ENCODE peak calls at places on chromosomes 1 and 21, in five cellular contexts. One of them, this sample, is unnamed.

GRCh38 chr1:183913556-183913955 is 108.6 kb downstream of the RGL1 start:
- DNase-seq in A549: no peak
- DNase-seq in NAMALWA: no peak
- DNase-seq in colonic mucosa: no peak
- DNase-seq in stimulated activated CD4-positive, alpha-beta T cell treated with anti-CD3 and anti-CD28 coated beads, Interleukin-15, amount 100 ng/mL, for 1 hour: no peak
- DNase-seq in this sample: no peak

GRCh38 chr1:94093996-94094395 is 27.0 kb downstream of the ABCA4 start:
- DNase-seq in A549: no peak
- DNase-seq in NAMALWA: no peak
- DNase-seq in colonic mucosa: no peak
- DNase-seq in stimulated activated CD4-positive, alpha-beta T cell treated with anti-CD3 and anti-CD28 coated beads, Interleukin-15, amount 100 ng/mL, for 1 hour: no peak
- DNase-seq in this sample: no peak

GRCh38 chr1:84669831-84670230 is 20.4 kb downstream of the SSX2IP start:
- DNase-seq in A549: no peak
- DNase-seq in NAMALWA: no peak
- DNase-seq in colonic mucosa: no peak
- DNase-seq in stimulated activated CD4-positive, alpha-beta T cell treated with anti-CD3 and anti-CD28 coated beads, Interleukin-15, amount 100 ng/mL, for 1 hour: no peak
- DNase-seq in this sample: no peak

GRCh38 chr1:50523548-50523947 is 100.3 kb upstream of the DMRTA2 start:
- DNase-seq in A549: no peak
- DNase-seq in NAMALWA: no peak
- DNase-seq in colonic mucosa: no peak
- DNase-seq in stimulated activated CD4-positive, alpha-beta T cell treated with anti-CD3 and anti-CD28 coated beads, Interleukin-15, amount 100 ng/mL, for 1 hour: no peak
- DNase-seq in this sample: no peak

GRCh38 chr1:226643701-226644540 is 95.2 kb downstream of the ITPKB start:
- DNase-seq in A549: no peak
- DNase-seq in NAMALWA: peak; percentile 64
- DNase-seq in colonic mucosa: no peak
- DNase-seq in stimulated activated CD4-positive, alpha-beta T cell treated with anti-CD3 and anti-CD28 coated beads, Interleukin-15, amount 100 ng/mL, for 1 hour: no peak
- DNase-seq in this sample: no peak

GRCh38 chr1:228882785-228883450 is 147.6 kb downstream of the RHOU start:
- DNase-seq in A549: no peak
- DNase-seq in NAMALWA: no peak
- DNase-seq in colonic mucosa: no peak
- DNase-seq in stimulated activated CD4-positive, alpha-beta T cell treated with anti-CD3 and anti-CD28 coated beads, Interleukin-15, amount 100 ng/mL, for 1 hour: no peak
- DNase-seq in this sample: no peak

GRCh38 chr1:181981821-181982220 is 79.7 kb downstream of the ZNF648 start:
- DNase-seq in A549: no peak
- DNase-seq in NAMALWA: no peak
- DNase-seq in colonic mucosa: no peak
- DNase-seq in stimulated activated CD4-positive, alpha-beta T cell treated with anti-CD3 and anti-CD28 coated beads, Interleukin-15, amount 100 ng/mL, for 1 hour: no peak
- DNase-seq in this sample: no peak

GRCh38 chr1:74964508-74964907 is 169.7 kb upstream of the LHX8 start:
- DNase-seq in A549: no peak
- DNase-seq in NAMALWA: peak; percentile 13
- DNase-seq in colonic mucosa: no peak
- DNase-seq in stimulated activated CD4-positive, alpha-beta T cell treated with anti-CD3 and anti-CD28 coated beads, Interleukin-15, amount 100 ng/mL, for 1 hour: no peak
- DNase-seq in this sample: no peak

GRCh38 chr1:211734791-211735190 is 59.4 kb upstream of the NEK2 start:
- DNase-seq in A549: no peak
- DNase-seq in NAMALWA: no peak
- DNase-seq in colonic mucosa: peak; percentile 77
- DNase-seq in stimulated activated CD4-positive, alpha-beta T cell treated with anti-CD3 and anti-CD28 coated beads, Interleukin-15, amount 100 ng/mL, for 1 hour: no peak
- DNase-seq in this sample: no peak

GRCh38 chr1:212916395-212917133 is 33.8 kb upstream of the VASH2 start:
- DNase-seq in A549: no peak
- DNase-seq in NAMALWA: no peak
- DNase-seq in colonic mucosa: peak; percentile 29
- DNase-seq in stimulated activated CD4-positive, alpha-beta T cell treated with anti-CD3 and anti-CD28 coated beads, Interleukin-15, amount 100 ng/mL, for 1 hour: no peak
- DNase-seq in this sample: no peak

GRCh38 chr1:178145605-178146004 is 51.7 kb downstream of the RASAL2 start:
- DNase-seq in A549: no peak
- DNase-seq in NAMALWA: no peak
- DNase-seq in colonic mucosa: no peak
- DNase-seq in stimulated activated CD4-positive, alpha-beta T cell treated with anti-CD3 and anti-CD28 coated beads, Interleukin-15, amount 100 ng/mL, for 1 hour: no peak
- DNase-seq in this sample: no peak

GRCh38 chr1:29117381-29117780 is 6.3 kb downstream of the TMEM200B start:
- DNase-seq in A549: no peak
- DNase-seq in NAMALWA: no peak
- DNase-seq in colonic mucosa: no peak
- DNase-seq in stimulated activated CD4-positive, alpha-beta T cell treated with anti-CD3 and anti-CD28 coated beads, Interleukin-15, amount 100 ng/mL, for 1 hour: no peak
- DNase-seq in this sample: no peak

GRCh38 chr1:198605426-198605825 is 33.4 kb upstream of the PTPRC start:
- DNase-seq in A549: no peak
- DNase-seq in NAMALWA: no peak
- DNase-seq in colonic mucosa: no peak
- DNase-seq in stimulated activated CD4-positive, alpha-beta T cell treated with anti-CD3 and anti-CD28 coated beads, Interleukin-15, amount 100 ng/mL, for 1 hour: no peak
- DNase-seq in this sample: peak; percentile 63

GRCh38 chr1:11550664-11551283 is 71.8 kb downstream of the DISP3 start:
- DNase-seq in A549: peak; percentile 49
- DNase-seq in NAMALWA: peak; percentile 66
- DNase-seq in colonic mucosa: peak; percentile 50
- DNase-seq in stimulated activated CD4-positive, alpha-beta T cell treated with anti-CD3 and anti-CD28 coated beads, Interleukin-15, amount 100 ng/mL, for 1 hour: no peak
- DNase-seq in this sample: peak; percentile 86

GRCh38 chr21:26007911-26008579 is 162.5 kb downstream of the APP start:
- DNase-seq in A549: no peak
- DNase-seq in NAMALWA: no peak
- DNase-seq in colonic mucosa: no peak
- DNase-seq in stimulated activated CD4-positive, alpha-beta T cell treated with anti-CD3 and anti-CD28 coated beads, Interleukin-15, amount 100 ng/mL, for 1 hour: no peak
- DNase-seq in this sample: no peak

GRCh38 chr21:45443595-45444181 is 38.7 kb downstream of the COL18A1 start:
- DNase-seq in A549: no peak
- DNase-seq in NAMALWA: no peak
- DNase-seq in colonic mucosa: no peak
- DNase-seq in stimulated activated CD4-positive, alpha-beta T cell treated with anti-CD3 and anti-CD28 coated beads, Interleukin-15, amount 100 ng/mL, for 1 hour: no peak
- DNase-seq in this sample: no peak

GRCh38 chr1:179591592-179592580 is at the start of gene TDRD5:
- DNase-seq in A549: peak; percentile 65
- DNase-seq in NAMALWA: no peak
- DNase-seq in colonic mucosa: peak; percentile 76
- DNase-seq in stimulated activated CD4-positive, alpha-beta T cell treated with anti-CD3 and anti-CD28 coated beads, Interleukin-15, amount 100 ng/mL, for 1 hour: no peak
- DNase-seq in this sample: no peak

GRCh38 chr1:37606481-37607263 is 10.9 kb upstream of the GNL2 start:
- DNase-seq in A549: no peak
- DNase-seq in NAMALWA: no peak
- DNase-seq in colonic mucosa: no peak
- DNase-seq in stimulated activated CD4-positive, alpha-beta T cell treated with anti-CD3 and anti-CD28 coated beads, Interleukin-15, amount 100 ng/mL, for 1 hour: no peak
- DNase-seq in this sample: no peak

GRCh38 chr1:29812397-29813135 is 576.2 kb downstream of the PTPRU start:
- DNase-seq in A549: no peak
- DNase-seq in NAMALWA: no peak
- DNase-seq in colonic mucosa: no peak
- DNase-seq in stimulated activated CD4-positive, alpha-beta T cell treated with anti-CD3 and anti-CD28 coated beads, Interleukin-15, amount 100 ng/mL, for 1 hour: no peak
- DNase-seq in this sample: no peak

GRCh38 chr21:32371913-32372314 is 20.9 kb downstream of the URB1 start:
- DNase-seq in A549: no peak
- DNase-seq in NAMALWA: no peak
- DNase-seq in colonic mucosa: no peak
- DNase-seq in stimulated activated CD4-positive, alpha-beta T cell treated with anti-CD3 and anti-CD28 coated beads, Interleukin-15, amount 100 ng/mL, for 1 hour: no peak
- DNase-seq in this sample: no peak

GRCh38 chr1:203299180-203299579 is 6.1 kb upstream of the BTG2 start:
- DNase-seq in A549: no peak
- DNase-seq in NAMALWA: peak; percentile 97
- DNase-seq in colonic mucosa: no peak
- DNase-seq in stimulated activated CD4-positive, alpha-beta T cell treated with anti-CD3 and anti-CD28 coated beads, Interleukin-15, amount 100 ng/mL, for 1 hour: no peak
- DNase-seq in this sample: no peak

GRCh38 chr1:234556245-234556943 is 53.6 kb downstream of the IRF2BP2 start:
- DNase-seq in A549: no peak
- DNase-seq in NAMALWA: no peak
- DNase-seq in colonic mucosa: no peak
- DNase-seq in stimulated activated CD4-positive, alpha-beta T cell treated with anti-CD3 and anti-CD28 coated beads, Interleukin-15, amount 100 ng/mL, for 1 hour: no peak
- DNase-seq in this sample: no peak

GRCh38 chr1:53160924-53161378 is 18.5 kb upstream of the SLC1A7 start:
- DNase-seq in A549: no peak
- DNase-seq in NAMALWA: no peak
- DNase-seq in colonic mucosa: no peak
- DNase-seq in stimulated activated CD4-positive, alpha-beta T cell treated with anti-CD3 and anti-CD28 coated beads, Interleukin-15, amount 100 ng/mL, for 1 hour: no peak
- DNase-seq in this sample: no peak

GRCh38 chr1:39158330-39159086 is 46.0 kb upstream of the MACF1 start:
- DNase-seq in A549: peak; percentile 22
- DNase-seq in NAMALWA: no peak
- DNase-seq in colonic mucosa: peak; percentile 95
- DNase-seq in stimulated activated CD4-positive, alpha-beta T cell treated with anti-CD3 and anti-CD28 coated beads, Interleukin-15, amount 100 ng/mL, for 1 hour: no peak
- DNase-seq in this sample: no peak

GRCh38 chr21:34612557-34612956 is 2.4 kb downstream of the RCAN1 start:
- DNase-seq in A549: no peak
- DNase-seq in NAMALWA: no peak
- DNase-seq in colonic mucosa: no peak
- DNase-seq in stimulated activated CD4-positive, alpha-beta T cell treated with anti-CD3 and anti-CD28 coated beads, Interleukin-15, amount 100 ng/mL, for 1 hour: no peak
- DNase-seq in this sample: no peak

GRCh38 chr1:161068306-161069200 is 1.1 kb downstream of the ARHGAP30 start:
- DNase-seq in A549: no peak
- DNase-seq in NAMALWA: peak; percentile 82
- DNase-seq in colonic mucosa: peak; percentile 67
- DNase-seq in stimulated activated CD4-positive, alpha-beta T cell treated with anti-CD3 and anti-CD28 coated beads, Interleukin-15, amount 100 ng/mL, for 1 hour: peak; percentile 49
- DNase-seq in this sample: peak; percentile 92

GRCh38 chr1:220727523-220727922 is 20.6 kb upstream of the MTARC2 start:
- DNase-seq in A549: no peak
- DNase-seq in NAMALWA: no peak
- DNase-seq in colonic mucosa: no peak
- DNase-seq in stimulated activated CD4-positive, alpha-beta T cell treated with anti-CD3 and anti-CD28 coated beads, Interleukin-15, amount 100 ng/mL, for 1 hour: no peak
- DNase-seq in this sample: no peak

GRCh38 chr1:66951513-66951912 is 26.7 kb downstream of the MIER1 start:
- DNase-seq in A549: no peak
- DNase-seq in NAMALWA: no peak
- DNase-seq in colonic mucosa: no peak
- DNase-seq in stimulated activated CD4-positive, alpha-beta T cell treated with anti-CD3 and anti-CD28 coated beads, Interleukin-15, amount 100 ng/mL, for 1 hour: no peak
- DNase-seq in this sample: no peak

GRCh38 chr1:62621907-62622306 is 24.6 kb downstream of the ANGPTL3 start:
- DNase-seq in A549: peak; percentile 34
- DNase-seq in NAMALWA: no peak
- DNase-seq in colonic mucosa: no peak
- DNase-seq in stimulated activated CD4-positive, alpha-beta T cell treated with anti-CD3 and anti-CD28 coated beads, Interleukin-15, amount 100 ng/mL, for 1 hour: no peak
- DNase-seq in this sample: no peak

GRCh38 chr1:113701429-113701828 is 57.9 kb downstream of the PHTF1 start:
- DNase-seq in A549: no peak
- DNase-seq in NAMALWA: peak; percentile 16
- DNase-seq in colonic mucosa: no peak
- DNase-seq in stimulated activated CD4-positive, alpha-beta T cell treated with anti-CD3 and anti-CD28 coated beads, Interleukin-15, amount 100 ng/mL, for 1 hour: no peak
- DNase-seq in this sample: no peak

GRCh38 chr1:219993554-219994433 is 52.5 kb downstream of the EPRS1 start:
- DNase-seq in A549: no peak
- DNase-seq in NAMALWA: no peak
- DNase-seq in colonic mucosa: no peak
- DNase-seq in stimulated activated CD4-positive, alpha-beta T cell treated with anti-CD3 and anti-CD28 coated beads, Interleukin-15, amount 100 ng/mL, for 1 hour: no peak
- DNase-seq in this sample: no peak

GRCh38 chr1:197774691-197775281 is 494 bp downstream of the DENND1B start:
- DNase-seq in A549: peak; percentile 33
- DNase-seq in NAMALWA: peak; percentile 69
- DNase-seq in colonic mucosa: peak; percentile 49
- DNase-seq in stimulated activated CD4-positive, alpha-beta T cell treated with anti-CD3 and anti-CD28 coated beads, Interleukin-15, amount 100 ng/mL, for 1 hour: peak; percentile 30
- DNase-seq in this sample: peak; percentile 65

GRCh38 chr1:31432592-31433395 is 19.8 kb downstream of the SERINC2 start:
- DNase-seq in A549: no peak
- DNase-seq in NAMALWA: no peak
- DNase-seq in colonic mucosa: no peak
- DNase-seq in stimulated activated CD4-positive, alpha-beta T cell treated with anti-CD3 and anti-CD28 coated beads, Interleukin-15, amount 100 ng/mL, for 1 hour: no peak
- DNase-seq in this sample: no peak

GRCh38 chr1:67579623-67580394 is 105.2 kb upstream of the GADD45A start:
- DNase-seq in A549: no peak
- DNase-seq in NAMALWA: no peak
- DNase-seq in colonic mucosa: no peak
- DNase-seq in stimulated activated CD4-positive, alpha-beta T cell treated with anti-CD3 and anti-CD28 coated beads, Interleukin-15, amount 100 ng/mL, for 1 hour: no peak
- DNase-seq in this sample: no peak

GRCh38 chr1:216904457-216904856 is 181.2 kb upstream of the ESRRG start:
- DNase-seq in A549: no peak
- DNase-seq in NAMALWA: no peak
- DNase-seq in colonic mucosa: no peak
- DNase-seq in stimulated activated CD4-positive, alpha-beta T cell treated with anti-CD3 and anti-CD28 coated beads, Interleukin-15, amount 100 ng/mL, for 1 hour: no peak
- DNase-seq in this sample: no peak

This sample was measured in DND-41.